ENCODE peak calls at places on chromosomes 5 and 9, in four cellular contexts. One of them, this sample, is unnamed.

GRCh38 chr5:179271821-179272325 is 73.4 kb downstream of the ADAMTS2 start:
- DNase-seq in ovary: peak
- DNase-seq in A549: no peak
- DNase-seq in tibial nerve: no peak
- DNase-seq in this sample: peak

GRCh38 chr9:111851536-111851935 is 45.1 kb upstream of the UGCG start:
- DNase-seq in ovary: no peak
- DNase-seq in tibial nerve: no peak
- DNase-seq in A549: peak
- DNase-seq in this sample: no peak

GRCh38 chr5:138282918-138283742 is 8.7 kb upstream of the GFRA3 start:
- DNase-seq in ovary: no peak
- DNase-seq in A549: peak
- DNase-seq in tibial nerve: peak
- DNase-seq in this sample: peak

GRCh38 chr9:4689687-4690104 is 10.3 kb downstream of the CDC37L1 start:
- DNase-seq in tibial nerve: no peak
- DNase-seq in A549: no peak
- DNase-seq in ovary: no peak
- DNase-seq in this sample: no peak

GRCh38 chr9:71895122-71895521 is 15.9 kb downstream of the ABHD17B start:
- DNase-seq in ovary: no peak
- DNase-seq in tibial nerve: no peak
- DNase-seq in A549: no peak
- DNase-seq in this sample: no peak

GRCh38 chr5:11258001-11258400 is 497.0 kb upstream of the DAP start:
- DNase-seq in A549: no peak
- DNase-seq in ovary: no peak
- DNase-seq in tibial nerve: no peak
- DNase-seq in this sample: no peak

GRCh38 chr9:95433096-95433852 is 83.5 kb downstream of the PTCH1 start:
- DNase-seq in tibial nerve: no peak
- DNase-seq in ovary: no peak
- DNase-seq in A549: no peak
- DNase-seq in this sample: no peak

GRCh38 chr5:109701252-109701651 is 11.5 kb downstream of the MAN2A1 start:
- DNase-seq in ovary: no peak
- DNase-seq in A549: no peak
- DNase-seq in tibial nerve: no peak
- DNase-seq in this sample: no peak

GRCh38 chr9:137149942-137150484 is 11.1 kb downstream of the GRIN1 start:
- DNase-seq in A549: no peak
- DNase-seq in ovary: no peak
- DNase-seq in tibial nerve: no peak
- DNase-seq in this sample: no peak

GRCh38 chr9:14584571-14584970 is 108.7 kb downstream of the ZDHHC21 start:
- DNase-seq in A549: no peak
- DNase-seq in ovary: no peak
- DNase-seq in tibial nerve: no peak
- DNase-seq in this sample: no peak

GRCh38 chr9:91904541-91905236 is 45.3 kb downstream of the ROR2 start:
- DNase-seq in ovary: no peak
- DNase-seq in A549: no peak
- DNase-seq in tibial nerve: no peak
- DNase-seq in this sample: no peak

GRCh38 chr9:131264231-131264630 is 12.1 kb downstream of the FAM78A start:
- DNase-seq in A549: no peak
- DNase-seq in tibial nerve: no peak
- DNase-seq in ovary: no peak
- DNase-seq in this sample: no peak

GRCh38 chr5:69270827-69271226 is 36.1 kb downstream of the CDK7 start:
- DNase-seq in A549: no peak
- DNase-seq in ovary: no peak
- DNase-seq in tibial nerve: no peak
- DNase-seq in this sample: no peak

GRCh38 chr5:155103164-155103563 is 89.6 kb downstream of the KIF4B start:
- DNase-seq in tibial nerve: no peak
- DNase-seq in A549: no peak
- DNase-seq in ovary: no peak
- DNase-seq in this sample: no peak
- TF ChIP-seq EP300 in tibial nerve: no peak
- TF ChIP-seq EP300 in A549: no peak
- TF ChIP-seq EP300 in ovary: no peak
- TF ChIP-seq EP300 in this sample: no peak

GRCh38 chr5:43041669-43042175 is 1.6 kb upstream of the ANXA2R start:
- DNase-seq in A549: peak
- DNase-seq in ovary: no peak
- DNase-seq in tibial nerve: no peak
- DNase-seq in this sample: peak

GRCh38 chr5:43042176-43042625 is 2.1 kb upstream of the ANXA2R start:
- DNase-seq in A549: peak
- DNase-seq in ovary: peak
- DNase-seq in tibial nerve: peak
- DNase-seq in this sample: peak

GRCh38 chr5:43043400-43043756 is 3.3 kb upstream of the ANXA2R start:
- DNase-seq in ovary: no peak
- DNase-seq in tibial nerve: no peak
- DNase-seq in A549: no peak
- DNase-seq in this sample: no peak

GRCh38 chr5:43044181-43044914 is 4.2 kb upstream of the ANXA2R start:
- DNase-seq in ovary: peak
- DNase-seq in A549: no peak
- DNase-seq in tibial nerve: no peak
- DNase-seq in this sample: no peak

GRCh38 chr5:43042626-43043399 is 2.7 kb upstream of the ANXA2R start:
- DNase-seq in ovary: peak
- DNase-seq in tibial nerve: peak
- DNase-seq in A549: peak
- DNase-seq in this sample: peak
- TF ChIP-seq EP300 in ovary: peak
- TF ChIP-seq EP300 in tibial nerve: no peak
- TF ChIP-seq EP300 in A549: no peak
- TF ChIP-seq EP300 in this sample: no peak

DNA sequence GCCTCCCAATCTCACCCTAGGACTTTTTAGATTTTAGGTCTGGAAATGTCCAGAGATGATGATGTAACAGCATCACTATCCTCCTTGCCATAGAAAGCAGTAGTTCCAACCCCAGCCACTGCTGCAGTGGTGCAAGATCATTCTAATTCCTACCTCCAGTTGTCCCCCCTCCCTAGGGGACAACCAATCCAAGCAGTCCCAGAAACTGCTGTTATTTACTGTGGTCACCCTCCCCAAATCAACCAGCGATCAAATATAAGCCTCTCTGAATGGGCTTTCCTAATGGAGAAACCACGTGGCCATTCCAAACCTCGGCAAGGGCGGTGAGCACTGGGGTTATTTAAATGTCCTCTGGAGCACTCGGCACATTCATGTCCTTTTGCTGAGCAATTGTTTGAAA is 159.8 kb downstream of the SLF1 start:
- DNase-seq in tibial nerve: no peak
- DNase-seq in ovary: no peak
- DNase-seq in A549: no peak
- DNase-seq in this sample: no peak
- TF ChIP-seq EP300 in tibial nerve: no peak
- TF ChIP-seq EP300 in ovary: no peak
- TF ChIP-seq EP300 in A549: no peak
- TF ChIP-seq EP300 in this sample: no peak

DNA sequence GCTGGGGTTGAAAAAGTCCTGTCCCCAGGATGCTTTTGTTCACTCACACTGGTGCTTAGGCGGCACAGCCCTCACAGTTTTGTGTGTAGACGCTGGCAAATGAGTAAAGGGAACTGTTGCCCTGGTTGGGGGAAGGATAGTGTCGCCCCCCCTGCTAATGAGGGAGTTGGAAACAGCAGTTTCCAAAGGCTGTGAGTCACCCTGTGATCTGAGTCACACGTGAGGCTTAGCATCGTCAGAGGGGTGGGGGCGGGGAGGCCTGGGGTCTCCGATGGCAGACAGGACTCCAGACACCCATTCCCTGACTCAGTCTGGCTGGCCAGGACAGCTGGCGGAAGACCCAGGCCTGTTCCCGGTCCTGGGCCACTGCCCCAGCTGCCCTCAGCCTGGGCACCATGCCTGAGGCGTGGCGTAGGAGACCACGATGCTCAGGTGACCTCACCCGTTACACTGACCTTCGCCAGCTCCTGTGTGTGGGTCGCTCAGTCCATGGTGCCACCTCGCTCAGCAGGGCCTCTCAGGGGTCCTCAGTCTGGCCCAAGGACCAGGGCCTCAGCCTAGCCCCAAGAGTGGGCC is 2.9 kb downstream of the DNAJB5 start:
- DNase-seq in A549: peak
- DNase-seq in tibial nerve: no peak
- DNase-seq in ovary: peak
- DNase-seq in this sample: peak
- TF ChIP-seq EP300 in A549: no peak
- TF ChIP-seq EP300 in tibial nerve: no peak
- TF ChIP-seq EP300 in ovary: no peak
- TF ChIP-seq EP300 in this sample: peak

GRCh38 chr5:40381676-40382363 is 297.9 kb upstream of the PTGER4 start:
- DNase-seq in tibial nerve: no peak
- DNase-seq in A549: peak
- DNase-seq in ovary: no peak
- DNase-seq in this sample: no peak
- TF ChIP-seq EP300 in tibial nerve: no peak
- TF ChIP-seq EP300 in A549: no peak
- TF ChIP-seq EP300 in ovary: no peak
- TF ChIP-seq EP300 in this sample: no peak

DNA sequence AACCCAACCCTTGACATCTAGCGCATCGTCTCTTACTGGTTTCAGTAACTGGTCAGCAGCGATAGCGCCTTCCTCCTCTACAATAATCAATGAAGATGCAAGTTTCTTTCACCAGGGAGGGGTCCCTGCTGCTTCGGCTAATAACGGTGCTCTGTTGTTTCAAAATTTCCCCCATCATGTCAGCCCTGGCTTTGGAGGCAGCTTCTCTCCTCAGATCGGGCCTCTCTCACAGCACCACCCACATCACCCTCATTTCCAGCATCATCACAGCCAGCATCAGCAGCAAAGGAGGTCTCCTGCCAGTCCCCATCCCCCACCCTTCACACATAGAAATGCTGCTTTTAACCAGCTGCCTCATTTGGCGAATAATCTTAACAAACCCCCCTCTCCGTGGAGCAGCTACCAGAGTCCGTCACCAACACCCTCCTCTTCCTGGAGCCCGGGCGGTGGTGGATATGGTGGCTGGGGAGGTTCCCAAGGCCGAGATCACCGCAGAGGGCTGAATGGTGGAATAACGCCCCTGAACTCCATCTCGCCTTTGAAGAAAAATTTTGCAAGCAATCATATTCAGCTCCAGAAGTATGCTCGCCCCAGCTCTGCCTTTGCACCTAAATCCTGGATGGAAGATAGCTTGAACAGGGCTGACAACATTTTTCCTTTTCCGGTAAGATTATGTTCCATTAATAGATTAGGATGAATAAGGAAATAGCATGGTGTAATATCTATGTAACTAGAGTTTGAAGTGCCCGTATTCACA is 2.2 kb downstream of the CPEB4 start:
- DNase-seq in tibial nerve: no peak
- DNase-seq in A549: peak
- DNase-seq in ovary: peak
- DNase-seq in this sample: peak
- TF ChIP-seq EP300 in tibial nerve: no peak
- TF ChIP-seq EP300 in A549: no peak
- TF ChIP-seq EP300 in ovary: no peak
- TF ChIP-seq EP300 in this sample: no peak

DNA sequence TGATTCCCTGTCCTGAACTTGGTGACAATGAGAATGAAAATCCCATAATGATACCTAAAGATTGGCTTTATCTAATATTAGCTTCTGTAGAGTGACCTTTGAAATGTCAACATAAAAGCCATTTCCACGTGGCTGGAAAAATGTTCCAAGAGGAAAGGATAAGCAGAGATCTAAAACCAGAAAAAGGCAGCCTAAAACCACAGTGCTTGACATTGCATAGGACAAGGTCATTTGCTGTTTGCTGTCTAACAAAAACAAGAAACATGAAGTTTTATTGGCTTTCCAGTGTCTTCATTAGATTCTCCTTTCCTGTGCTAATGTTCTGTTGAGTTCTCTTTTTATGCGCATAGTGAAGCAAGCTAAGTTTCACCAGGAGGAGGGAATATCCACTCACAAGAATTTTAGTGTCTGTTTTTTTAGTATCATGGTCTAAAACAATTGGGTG is 44.6 kb downstream of the CPEB4 start:
- DNase-seq in A549: no peak
- DNase-seq in tibial nerve: no peak
- DNase-seq in ovary: no peak
- DNase-seq in this sample: no peak
- TF ChIP-seq EP300 in A549: no peak
- TF ChIP-seq EP300 in tibial nerve: no peak
- TF ChIP-seq EP300 in ovary: no peak
- TF ChIP-seq EP300 in this sample: no peak

GRCh38 chr9:69307446-69308216 is 17.4 kb upstream of the ENTREP1 start:
- DNase-seq in tibial nerve: no peak
- DNase-seq in ovary: no peak
- DNase-seq in A549: no peak
- DNase-seq in this sample: no peak
- TF ChIP-seq EP300 in tibial nerve: no peak
- TF ChIP-seq EP300 in ovary: no peak
- TF ChIP-seq EP300 in A549: no peak
- TF ChIP-seq EP300 in this sample: no peak

GRCh38 chr9:114611516-114612271 is 603 bp downstream of the TMEM268 start:
- DNase-seq in tibial nerve: peak
- DNase-seq in A549: peak
- DNase-seq in ovary: peak
- DNase-seq in this sample: peak
- TF ChIP-seq EP300 in tibial nerve: no peak
- TF ChIP-seq EP300 in A549: no peak
- TF ChIP-seq EP300 in ovary: no peak
- TF ChIP-seq EP300 in this sample: no peak

DNA sequence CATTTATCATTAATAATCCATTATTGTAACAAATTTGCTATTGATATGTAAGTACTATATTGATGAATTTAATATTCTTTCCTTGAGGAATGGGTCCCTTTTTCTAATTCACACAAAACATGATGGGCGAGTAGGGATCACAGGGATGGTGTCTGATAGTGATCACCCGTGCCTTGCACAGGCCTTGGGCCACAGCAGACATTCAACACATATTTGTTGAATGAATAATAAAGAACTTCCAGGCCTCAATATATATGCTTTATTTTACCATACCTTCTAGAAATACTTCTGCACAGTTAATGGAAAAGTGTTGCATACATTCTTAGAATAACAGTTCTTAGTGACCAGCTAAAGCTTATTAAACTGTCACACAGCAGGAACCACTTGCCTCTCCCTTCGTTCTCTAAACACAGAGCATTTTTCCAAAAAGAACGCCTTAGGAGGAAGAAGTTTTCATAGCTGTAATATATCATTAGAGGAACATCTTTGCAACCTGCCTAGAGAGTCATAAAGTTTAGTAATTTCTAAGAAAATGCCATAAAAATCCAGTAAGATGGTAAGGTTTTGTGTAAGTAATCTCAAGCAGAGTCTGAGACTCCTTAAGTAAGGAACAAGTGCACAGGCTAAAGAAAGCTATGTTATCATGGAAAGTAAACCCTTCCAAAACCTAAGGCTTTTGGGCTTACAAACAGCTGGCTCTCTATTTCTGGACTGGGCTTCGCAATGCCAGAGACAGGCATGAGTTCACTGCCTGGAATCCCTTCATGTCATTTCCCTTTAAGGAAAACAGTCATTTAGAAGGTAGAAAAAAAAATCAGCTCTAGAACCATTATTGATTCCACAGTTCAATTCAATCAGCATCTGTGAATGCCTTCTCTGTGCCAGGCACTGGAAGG is 17.7 kb downstream of the TTLL11 start:
- DNase-seq in tibial nerve: no peak
- DNase-seq in ovary: no peak
- DNase-seq in A549: no peak
- DNase-seq in this sample: no peak
- TF ChIP-seq EP300 in tibial nerve: no peak
- TF ChIP-seq EP300 in ovary: no peak
- TF ChIP-seq EP300 in A549: no peak
- TF ChIP-seq EP300 in this sample: no peak

This sample was measured in sigmoid colon.